ENCODE peak calls at places on chromosomes 12 and 14, in four cellular contexts. Q is K562, C is A549, E is GM12878. D is an unnamed sample.

GRCh38 chr14:21960636-21961035 is 287.0 kb upstream of the OR4E1 start:
- DNase-seq in E (no peak), C (no peak), Q (no peak), D (no peak)

GRCh38 chr12:42180990-42181611 is 36.4 kb upstream of the GXYLT1 start:
- DNase-seq in C (no peak), Q (no peak), E (no peak), D (peak)

GRCh38 chr12:49014547-49014946 is 4.0 kb downstream of the PRKAG1 start:
- DNase-seq in C (peak), E (no peak), Q (no peak), D (no peak)

GRCh38 chr14:53399057-53399456 is 245.9 kb upstream of the DDHD1 start:
- DNase-seq in C (peak), Q (peak), E (no peak), D (peak)

GRCh38 chr12:58364389-58365086 is 423.2 kb downstream of the ATP23 start:
- DNase-seq in E (no peak), C (peak), Q (no peak), D (no peak)

GRCh38 chr12:58529114-58529665 is 391.1 kb downstream of the LRIG3 start:
- DNase-seq in Q (no peak), E (no peak), C (peak), D (no peak)

GRCh38 chr12:127119600-127120140 is 1147.3 kb upstream of the TMEM132C start:
- DNase-seq in C (no peak), E (no peak), Q (no peak), D (no peak)

GRCh38 chr14:59537476-59537875 is 39.1 kb downstream of the CCDC175 start:
- DNase-seq in Q (no peak), E (no peak), C (no peak), D (no peak)

GRCh38 chr14:35369701-35370191 is 34.8 kb downstream of the NFKBIA start:
- DNase-seq in C (peak), Q (no peak), E (no peak), D (no peak)

GRCh38 chr12:92342574-92342973 is 196.9 kb upstream of the BTG1 start:
- DNase-seq in C (no peak), E (no peak), Q (no peak), D (no peak)

GRCh38 chr12:94872671-94873367 is 130.7 kb downstream of the NDUFA12 start:
- DNase-seq in E (no peak), Q (no peak), C (no peak), D (peak)

GRCh38 chr12:6769003-6769389 is 2.8 kb downstream of the PTMS start:
- DNase-seq in C (peak), E (no peak), Q (peak), D (no peak)

GRCh38 chr12:107091989-107092641 is 1.2 kb downstream of the CRY1 start:
- DNase-seq in C (peak), E (peak), Q (peak), D (peak)

GRCh38 chr12:107282628-107283027 is 189.3 kb upstream of the CRY1 start:
- DNase-seq in E (no peak), Q (no peak), C (no peak), D (no peak)

GRCh38 chr12:72089678-72090077 is 151.0 kb downstream of the TPH2 start:
- DNase-seq in C (no peak), E (no peak), Q (no peak), D (no peak)

GRCh38 chr14:95426116-95426475 is 90.4 kb downstream of the SYNE3 start:
- DNase-seq in Q (no peak), C (no peak), E (no peak), D (no peak)

GRCh38 chr14:56715938-56716337 is 94.3 kb downstream of the OTX2 start:
- DNase-seq in C (no peak), E (no peak), Q (no peak), D (no peak)
- TF ChIP-seq CTCF in C (no peak), E (no peak), Q (no peak), D (no peak)

DNA sequence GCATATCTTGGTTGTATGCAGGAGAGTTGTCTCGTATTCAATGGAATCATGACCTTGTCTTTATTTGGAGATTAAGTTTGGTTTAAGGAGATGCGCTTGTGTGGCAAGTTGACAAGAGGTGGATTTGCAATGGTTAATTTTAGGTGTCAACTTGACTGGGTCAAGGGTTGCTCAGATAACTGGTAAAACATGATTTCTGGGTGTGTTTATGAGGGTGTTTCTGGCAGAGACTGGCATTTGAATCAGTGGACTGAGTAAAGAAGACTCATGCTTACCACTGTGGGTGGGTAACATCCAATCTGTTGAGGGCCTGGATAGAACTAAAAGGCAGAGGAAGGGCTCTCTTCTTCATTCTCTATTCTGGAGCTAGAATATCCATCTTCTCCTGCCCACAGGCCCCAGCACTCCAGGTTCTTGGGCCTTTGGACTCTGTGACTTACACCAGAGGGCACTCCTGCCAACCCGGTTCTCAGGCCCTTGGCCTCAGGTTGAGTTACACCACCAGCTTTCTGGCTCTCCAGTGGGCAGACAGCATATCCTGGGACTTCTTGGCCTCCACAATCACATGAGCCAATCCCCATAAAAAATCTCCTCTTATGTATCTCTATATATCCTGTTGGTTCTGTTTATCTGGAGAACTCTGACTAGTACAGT is 141.5 kb upstream of the ARID2 start:
- DNase-seq in E (no peak), C (peak), Q (no peak), D (no peak)
- TF ChIP-seq MYC in E (no peak), C (no peak), Q (no peak), D (no peak)

GRCh38 chr14:61145903-61146411 is 135.2 kb downstream of the TMEM30B start:
- DNase-seq in E (no peak), Q (no peak), C (no peak), D (no peak)
- H3K4me3 ChIP-seq in E (no peak), Q (no peak), C (no peak), D (no peak)

GRCh38 chr12:114476159-114476558 is 70.2 kb upstream of the TBX5 start:
- DNase-seq in E (no peak), Q (peak), C (peak), D (peak)
- TF ChIP-seq CTCF in E (no peak), Q (no peak), C (peak), D (peak)

DNA sequence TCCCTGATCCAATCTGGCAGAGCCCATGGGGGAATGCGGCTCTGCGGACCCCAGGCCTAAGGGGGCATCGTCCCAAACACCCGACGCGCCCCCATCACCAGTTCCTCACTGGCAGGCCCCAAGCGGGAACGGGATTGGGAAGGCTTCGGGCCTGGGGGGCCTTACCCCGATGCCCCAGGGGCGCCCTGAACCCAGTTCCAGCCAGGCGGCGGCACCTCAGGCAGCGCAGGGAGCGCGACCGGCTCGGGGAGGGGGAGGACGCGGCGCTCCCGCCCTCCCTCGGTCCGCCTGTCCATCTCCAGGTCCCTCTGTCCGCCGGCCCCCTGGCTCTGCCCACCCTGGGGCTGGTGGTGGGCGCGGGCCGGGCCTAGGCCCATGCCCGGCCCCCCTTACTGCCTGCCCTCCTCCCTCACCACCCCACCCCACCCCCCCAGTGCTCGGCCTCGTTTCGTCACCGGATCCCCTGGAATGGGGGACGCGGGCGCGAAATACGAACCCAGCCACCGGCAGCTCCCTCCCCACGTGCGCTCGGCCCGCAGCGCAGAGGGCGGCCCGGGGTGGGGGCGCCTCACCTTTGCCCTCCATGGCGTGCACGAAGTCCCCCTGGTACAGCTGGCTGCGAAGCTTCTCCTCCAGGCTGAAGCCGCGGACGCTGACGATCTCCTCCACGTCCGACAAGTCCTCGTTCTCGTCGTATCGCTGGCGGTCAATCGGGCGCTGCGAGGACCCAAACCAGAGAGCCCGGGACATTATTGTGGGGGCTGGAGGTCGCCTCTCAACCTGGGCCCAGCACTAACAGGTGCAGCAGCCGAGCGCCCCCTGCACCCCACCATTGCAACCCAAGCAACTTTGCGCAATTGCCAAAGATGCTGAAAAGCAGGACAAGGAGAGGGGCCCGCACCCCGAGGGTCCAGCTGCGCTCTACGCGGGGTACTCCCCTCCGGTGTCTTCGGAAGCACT is 2.3 kb downstream of the KDM2B start:
- DNase-seq in E (no peak), C (no peak), Q (no peak), D (peak)
- TF ChIP-seq MYC in E (no peak), C (no peak), Q (no peak), D (no peak)

DNA sequence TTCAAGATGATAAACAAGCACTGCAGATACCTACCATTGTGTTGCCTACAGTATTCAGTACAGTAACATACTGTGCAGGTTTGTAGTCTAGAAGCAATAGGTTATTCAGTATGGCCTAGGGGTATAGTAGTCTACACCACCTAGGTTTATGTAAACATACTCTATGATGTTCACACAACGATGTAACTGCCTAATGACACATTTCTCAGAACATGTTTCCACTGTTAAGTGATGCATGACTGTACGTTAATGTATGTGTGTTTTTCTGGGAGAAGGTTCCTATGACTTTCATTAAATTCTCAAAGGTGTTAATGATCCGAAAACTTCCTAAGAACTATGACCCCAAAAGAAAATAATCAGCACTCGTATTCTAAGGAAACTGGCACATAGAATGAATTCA is 20.9 kb upstream of the CALM1 start:
- DNase-seq in C (no peak), E (no peak), Q (no peak), D (no peak)
- H3K4me3 ChIP-seq in C (no peak), E (no peak), Q (no peak), D (no peak)

GRCh38 chr12:47509398-47509851 is 196.4 kb downstream of the RPAP3 start:
- DNase-seq in Q (no peak), E (no peak), C (peak), D (no peak)

GRCh38 chr12:47504775-47505446 is 200.9 kb downstream of the RPAP3 start:
- DNase-seq in C (no peak), E (no peak), Q (no peak), D (no peak)

GRCh38 chr12:47507221-47507620 is 198.6 kb downstream of the RPAP3 start:
- DNase-seq in Q (no peak), C (no peak), E (no peak), D (no peak)
- TF ChIP-seq CTCF in Q (no peak), C (no peak), E (no peak), D (no peak)

DNA sequence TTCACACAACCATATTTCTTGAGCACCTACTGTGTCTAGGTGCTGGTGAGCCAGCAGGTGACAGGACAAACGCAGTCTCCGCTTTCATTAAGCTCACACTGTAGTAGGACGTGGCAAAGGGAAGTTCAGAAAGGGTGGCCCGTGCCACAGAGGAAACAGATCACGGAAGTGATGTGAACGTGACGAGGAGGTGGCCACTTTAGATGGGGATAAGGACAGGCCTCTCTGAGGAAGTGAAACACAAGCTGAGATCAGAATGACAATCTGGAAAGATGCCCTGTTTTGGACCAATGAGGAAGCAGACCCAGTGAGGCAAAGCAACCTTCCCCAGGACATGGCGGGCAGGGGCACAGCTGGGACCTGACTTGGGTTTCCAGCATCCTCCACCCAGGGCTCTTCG is 127.4 kb upstream of the PRMT8 start:
- DNase-seq in Q (no peak), E (no peak), C (no peak), D (no peak)
- TF ChIP-seq MYC in Q (no peak), E (no peak), C (no peak), D (no peak)

GRCh38 chr12:56487448-56488040 is 417 bp downstream of the GLS2 start:
- DNase-seq in C (no peak), Q (no peak), E (no peak), D (no peak)
- H3K4me3 ChIP-seq in C (peak), Q (no peak), E (peak), D (no peak)

GRCh38 chr14:94394594-94395305 is 6.3 kb upstream of the SERPINA1 start:
- DNase-seq in E (no peak), Q (no peak), C (no peak), D (peak)
- TF ChIP-seq CTCF in E (no peak), Q (no peak), C (no peak), D (no peak)

D was measured in NB4.